ENCODE peak calls at places on chromosomes 3 and 15, in nine cellular contexts. M is progenitor cell of endocrine pancreas; W is NT2/D1; U is smooth muscle cell of the brain vasculature; L is AG10803; D is Daoy; X is head of caudate nucleus; S is stimulated activated CD4-positive, alpha-beta T cell treated with anti-CD3 and anti-CD28 coated beads, Interleukin-1b, Interleukin-23, amount 100 ng/mL, for 4 hours; O is NCI-H2081. J is an unnamed sample.

GRCh38 chr3:98786364-98786930 is 23.3 kb downstream of the ST3GAL6 start:
- DNase-seq in M (no peak), W (no peak), U (no peak), L (peak; percentile 27), D (no peak), X (no peak), S (no peak), O (no peak), J (no peak)

GRCh38 chr3:58337190-58337589 is 4.5 kb downstream of the PXK start:
- DNase-seq in M (no peak), W (no peak), U (no peak), L (no peak), D (no peak), X (no peak), S (no peak), O (no peak), J (no peak)

GRCh38 chr15:61051570-61052031 is 177.5 kb downstream of the RORA start:
- DNase-seq in M (no peak), W (peak; percentile 18), U (peak; percentile 87), L (peak; percentile 87), D (peak; percentile 55), X (peak; percentile 70), S (no peak), O (peak; percentile 29), J (peak; percentile 49)

GRCh38 chr3:43907508-43907858 is 216.7 kb downstream of the ABHD5 start:
- DNase-seq in M (no peak), W (no peak), U (no peak), L (no peak), D (no peak), X (no peak), S (no peak), O (no peak), J (no peak)

GRCh38 chr15:45892182-45892581 is 257.4 kb downstream of the SQOR start:
- DNase-seq in M (no peak), W (no peak), U (no peak), L (peak; percentile 74), D (no peak), X (no peak), S (no peak), O (no peak), J (no peak)

GRCh38 chr3:194622621-194623360 is 10.4 kb downstream of the TMEM44 start:
- DNase-seq in M (no peak), W (no peak), U (no peak), L (no peak), D (no peak), X (no peak), S (no peak), O (no peak), J (peak; percentile 22)

GRCh38 chr3:57094606-57095005 is 34.1 kb downstream of the SPATA12 start:
- DNase-seq in M (no peak), W (no peak), U (no peak), L (peak; percentile 65), D (no peak), X (no peak), S (no peak), O (no peak), J (no peak)

GRCh38 chr3:16795601-16796000 is 89.2 kb upstream of the PLCL2 start:
- DNase-seq in M (no peak), W (no peak), U (no peak), L (no peak), D (no peak), X (no peak), S (no peak), O (no peak), J (no peak)

GRCh38 chr3:172397716-172398405 is 50.4 kb downstream of the GHSR start:
- DNase-seq in M (no peak), W (no peak), U (no peak), L (peak; percentile 41), D (no peak), X (no peak), S (no peak), O (no peak), J (no peak)

GRCh38 chr3:20043398-20043797 is 3.2 kb downstream of the KAT2B start:
- DNase-seq in M (no peak), W (no peak), U (no peak), L (peak; percentile 61), D (peak; percentile 53), X (peak; percentile 76), S (peak; percentile 22), O (no peak), J (peak; percentile 92)

GRCh38 chr3:66075281-66075680 is 36.6 kb upstream of the MAGI1 start:
- DNase-seq in M (no peak), W (no peak), U (no peak), L (peak; percentile 81), D (peak; percentile 60), X (no peak), S (no peak), O (no peak), J (no peak)

GRCh38 chr3:175748087-175748732 is 889.1 kb downstream of the NAALADL2 start:
- DNase-seq in M (no peak), W (no peak), U (no peak), L (no peak), D (peak; percentile 6), X (no peak), S (no peak), O (no peak), J (no peak)

GRCh38 chr3:72665701-72666443 is 182.4 kb downstream of the SHQ1 start:
- DNase-seq in M (no peak), W (no peak), U (no peak), L (no peak), D (peak; percentile 24), X (no peak), S (peak; percentile 47), O (no peak), J (no peak)

GRCh38 chr15:34116620-34117019 is 14.7 kb downstream of the PGBD4 start:
- DNase-seq in M (no peak), W (no peak), U (no peak), L (peak; percentile 47), D (no peak), X (no peak), S (no peak), O (no peak), J (no peak)

GRCh38 chr15:31221936-31222515 is 104.6 kb upstream of the KLF13 start:
- DNase-seq in M (no peak), W (peak; percentile 22), U (no peak), L (no peak), D (no peak), X (no peak), S (no peak), O (peak; percentile 15), J (no peak)

GRCh38 chr15:70492240-70493177 is 270.8 kb downstream of the UACA start:
- DNase-seq in M (no peak), W (no peak), U (no peak), L (peak; percentile 91), D (peak; percentile 98), X (peak; percentile 31), S (peak; percentile 49), O (no peak), J (peak; percentile 79)

GRCh38 chr3:139846729-139847128 is 88.3 kb upstream of the CLSTN2 start:
- DNase-seq in M (no peak), W (no peak), U (no peak), L (no peak), D (no peak), X (no peak), S (no peak), O (no peak), J (no peak)

GRCh38 chr15:89177633-89178306 is 43.6 kb downstream of the RLBP1 start:
- DNase-seq in M (peak; percentile 49), W (peak; percentile 65), U (peak; percentile 72), L (peak; percentile 80), D (peak; percentile 71), X (peak; percentile 77), S (peak; percentile 46), O (peak; percentile 68), J (peak; percentile 64)

GRCh38 chr3:60010778-60011177 is 961.0 kb upstream of the CFAP20DC start:
- DNase-seq in M (no peak), W (no peak), U (no peak), L (no peak), D (no peak), X (no peak), S (no peak), O (no peak), J (no peak)

GRCh38 chr3:51099794-51100542 is 285.1 kb upstream of the MANF start:
- DNase-seq in M (no peak), W (peak; percentile 54), U (peak; percentile 15), L (peak; percentile 61), D (peak; percentile 50), X (peak; percentile 26), S (no peak), O (peak; percentile 16), J (no peak)

GRCh38 chr15:43541785-43542184 is 24.4 kb downstream of the MAP1A start:
- DNase-seq in M (no peak), W (no peak), U (no peak), L (peak; percentile 45), D (no peak), X (no peak), S (no peak), O (no peak), J (no peak)

GRCh38 chr3:176978441-176978840 is 218.8 kb downstream of the TBL1XR1 start:
- DNase-seq in M (no peak), W (no peak), U (no peak), L (peak; percentile 16), D (peak; percentile 21), X (no peak), S (no peak), O (no peak), J (no peak)

GRCh38 chr3:116192464-116192863 is 252.8 kb downstream of the LSAMP start:
- DNase-seq in M (no peak), W (no peak), U (no peak), L (no peak), D (no peak), X (no peak), S (no peak), O (no peak), J (no peak)

GRCh38 chr15:65399997-65400396 is 22.2 kb upstream of the IGDCC3 start:
- DNase-seq in M (no peak), W (no peak), U (no peak), L (no peak), D (no peak), X (no peak), S (no peak), O (no peak), J (no peak)

GRCh38 chr3:32975891-32976290 is 24.4 kb downstream of the CCR4 start:
- DNase-seq in M (no peak), W (no peak), U (no peak), L (no peak), D (no peak), X (no peak), S (no peak), O (no peak), J (no peak)

GRCh38 chr3:30539772-30540171 is 66.6 kb upstream of the TGFBR2 start:
- DNase-seq in M (no peak), W (no peak), U (no peak), L (no peak), D (peak; percentile 35), X (no peak), S (no peak), O (no peak), J (no peak)

GRCh38 chr15:75089781-75090734 is 66.7 kb downstream of the PPCDC start:
- DNase-seq in M (no peak), W (no peak), U (no peak), L (no peak), D (no peak), X (no peak), S (no peak), O (no peak), J (peak; percentile 61)

GRCh38 chr3:127092368-127092767 is 100.6 kb upstream of the PRR23E start:
- DNase-seq in M (no peak), W (no peak), U (no peak), L (no peak), D (no peak), X (no peak), S (no peak), O (no peak), J (no peak)

GRCh38 chr3:135560847-135561246 is 404.7 kb upstream of the PPP2R3A start:
- DNase-seq in M (no peak), W (no peak), U (no peak), L (no peak), D (no peak), X (no peak), S (no peak), O (no peak), J (no peak)

GRCh38 chr15:80019168-80019745 is 40.2 kb upstream of the ZFAND6 start:
- DNase-seq in M (no peak), W (no peak), U (no peak), L (no peak), D (no peak), X (no peak), S (no peak), O (no peak), J (no peak)

GRCh38 chr3:111712294-111713180 is 117.4 kb upstream of the ZBED2 start:
- DNase-seq in M (no peak), W (no peak), U (no peak), L (peak; percentile 59), D (peak; percentile 90), X (no peak), S (no peak), O (peak; percentile 66), J (peak; percentile 41)

J was measured in Right ventricle myocardium superior.